ENCODE peak calls at places on chromosomes 6 and 20, in five cellular contexts. E is sigmoid colon, S is HCT116, Q is lower leg skin, Z is uterus. D is an unnamed sample.

GRCh38 chr6:33688006-33688405 is 23.5 kb downstream of the UQCC2 start:
- DNase-seq in Q (no peak), E (no peak), Z (no peak), S (no peak), D (no peak)

GRCh38 chr20:11140359-11140758 is 466.6 kb upstream of the JAG1 start:
- DNase-seq in E (no peak), S (no peak), Q (no peak), Z (no peak), D (no peak)

GRCh38 chr6:33118525-33119123 is 42.8 kb downstream of the HLA-DPB1 start:
- DNase-seq in S (peak; percentile 46), Q (no peak), Z (no peak), E (no peak), D (no peak)

GRCh38 chr20:1177680-1178079 is 7.1 kb downstream of the TMEM74B start:
- DNase-seq in Z (no peak), S (peak; percentile 21), E (no peak), Q (no peak), D (no peak)

GRCh38 chr6:157974341-157974894 is 7.2 kb upstream of the SYNJ2 start:
- DNase-seq in E (no peak), Z (no peak), Q (no peak), S (no peak), D (no peak)

GRCh38 chr6:85135376-85136094 is 314.3 kb upstream of the NT5E start:
- DNase-seq in Z (no peak), Q (no peak), S (no peak), E (no peak), D (no peak)

GRCh38 chr6:47428288-47428687 is 49.3 kb upstream of the CD2AP start:
- DNase-seq in Z (no peak), S (no peak), E (no peak), Q (no peak), D (no peak)

GRCh38 chr6:20797597-20797996 is 263.3 kb downstream of the CDKAL1 start:
- DNase-seq in S (no peak), E (no peak), Z (no peak), Q (no peak), D (no peak)

GRCh38 chr6:48068326-48069191 is 42.4 kb downstream of the PTCHD4 start:
- DNase-seq in S (no peak), E (no peak), Q (no peak), Z (no peak), D (no peak)

DNA sequence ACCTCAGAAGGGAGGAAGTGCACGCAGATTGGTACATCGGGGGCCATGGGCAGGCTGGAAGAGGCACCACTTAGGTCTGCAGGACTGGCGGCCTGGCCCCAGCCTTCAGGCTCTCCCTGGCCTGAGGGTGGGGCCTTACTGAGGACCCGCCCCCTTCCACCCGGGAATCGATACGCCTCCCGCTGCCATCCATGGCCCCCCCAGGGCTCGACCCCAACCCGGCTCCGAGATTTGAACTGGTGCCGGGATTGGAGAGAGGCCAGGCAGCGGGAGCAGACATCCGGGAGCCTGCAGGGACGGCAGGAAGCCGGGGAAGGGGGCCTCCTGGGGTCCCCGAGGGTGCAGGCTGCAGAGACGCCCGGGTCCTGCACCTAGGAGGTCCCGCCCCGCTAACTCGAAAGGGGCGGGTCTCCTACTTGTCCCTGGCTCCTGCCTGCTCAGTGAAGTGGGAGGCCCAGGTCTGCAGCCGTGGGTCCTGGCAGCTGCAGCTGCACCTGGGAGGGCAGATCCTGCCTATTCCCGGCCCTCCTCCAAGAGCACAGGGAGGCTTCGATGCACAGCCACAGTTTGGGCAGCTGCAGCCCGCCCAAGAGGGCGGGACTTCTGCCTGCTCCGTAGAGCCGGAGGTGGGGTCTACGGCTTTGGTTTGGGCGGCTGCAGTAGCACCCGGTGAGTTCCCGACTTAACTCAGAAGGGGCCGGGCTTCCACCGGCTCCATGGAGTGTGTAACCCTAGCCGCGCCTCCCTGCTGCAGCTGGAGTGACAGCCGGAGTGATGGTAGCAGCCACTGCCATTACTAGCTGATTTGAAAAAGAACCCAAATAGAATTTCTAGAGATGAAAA is 35.2 kb upstream of the TBC1D22B start:
- DNase-seq in E (peak; percentile 81), Z (peak; percentile 71), S (peak; percentile 89), Q (peak; percentile 54), D (peak; percentile 88)
- TF ChIP-seq POLR2A in E (no peak), Z (peak; percentile 48), S (no peak), Q (no peak), D (peak; percentile 53)

DNA sequence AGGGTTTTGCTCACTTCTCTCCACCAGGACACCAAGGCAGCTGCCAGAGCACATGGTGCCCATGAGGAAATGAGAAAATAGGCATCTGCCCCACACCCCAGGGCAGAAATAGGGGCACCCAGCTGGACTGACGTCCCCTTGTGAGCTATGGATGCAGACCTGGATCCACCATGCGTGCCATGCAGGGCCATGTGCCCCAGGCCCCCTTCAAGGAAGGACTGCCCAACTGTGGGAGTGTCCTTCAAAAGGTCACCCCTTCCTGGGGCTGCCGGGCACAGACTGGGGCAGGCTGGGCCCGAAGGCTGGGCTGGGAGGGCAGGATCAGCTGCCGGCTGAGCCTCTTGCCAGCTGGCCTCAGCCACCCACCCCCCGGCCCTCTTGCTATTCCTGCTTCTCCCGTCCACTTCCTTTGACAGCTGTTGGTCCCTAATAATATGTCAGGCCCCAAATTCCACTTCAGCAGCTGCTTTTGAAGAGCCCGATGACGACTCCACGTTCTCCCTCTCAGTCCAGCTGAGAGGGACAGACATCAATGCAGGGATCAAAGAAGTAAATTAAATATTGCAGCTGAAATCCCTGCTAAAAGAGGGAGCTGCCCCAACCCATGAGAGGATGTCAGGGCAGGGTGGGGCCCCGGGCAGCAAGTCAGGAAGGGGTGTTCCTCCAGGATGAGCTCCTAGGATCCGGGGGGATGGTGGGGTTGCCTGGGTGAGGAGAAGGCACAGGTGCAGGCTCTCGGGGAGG is 185.2 kb downstream of the ANKRD60 start:
- DNase-seq in Q (no peak), Z (no peak), S (no peak), E (no peak), D (no peak)
- H3K4me3 ChIP-seq in Q (no peak overlapping the region), Z (no peak overlapping the region), S (no peak overlapping the region), E (no peak overlapping the region), D (no peak overlapping the region)

DNA sequence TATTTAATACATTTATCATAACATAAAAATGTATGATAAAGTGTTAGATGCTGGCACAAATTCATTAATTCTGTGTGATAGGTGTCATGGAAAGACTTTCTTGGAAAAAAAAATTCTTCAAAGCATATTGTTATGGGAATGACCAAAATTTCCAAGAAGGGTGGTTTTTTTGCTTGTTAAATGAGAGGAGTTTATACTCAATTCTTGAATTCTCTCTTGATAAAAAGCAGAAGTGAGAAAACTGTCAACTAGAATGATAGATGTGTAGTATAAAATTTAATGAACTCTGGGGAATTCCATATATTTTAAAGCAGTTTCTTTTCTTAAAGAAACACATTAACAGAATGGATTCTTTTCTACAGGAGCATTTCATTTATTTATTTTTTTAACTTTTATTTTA is 62.0 kb upstream of the SNAP91 start:
- DNase-seq in Z (no peak), E (no peak), Q (no peak), S (no peak), D (no peak)
- TF ChIP-seq POLR2A in Z (no peak), E (no peak), Q (no peak), S (no peak), D (no peak)

GRCh38 chr6:35603326-35604202 is 85.2 kb downstream of the FKBP5 start:
- DNase-seq in S (no peak), Z (no peak), E (no peak), Q (no peak), D (peak; percentile 50)

GRCh38 chr6:35599761-35600658 is 87.3 kb upstream of the TULP1 start:
- DNase-seq in S (no peak), Q (no peak), Z (no peak), E (no peak), D (no peak)

GRCh38 chr6:35602133-35602946 is 86.4 kb downstream of the FKBP5 start:
- DNase-seq in Q (peak; percentile 76), S (no peak), E (peak; percentile 81), Z (peak; percentile 77), D (peak; percentile 31)

GRCh38 chr6:35600659-35601125 is 88.0 kb upstream of the TULP1 start:
- DNase-seq in E (no peak), S (no peak), Z (no peak), Q (no peak), D (no peak)

GRCh38 chr6:35601331-35602132 is 87.2 kb downstream of the FKBP5 start:
- DNase-seq in Z (peak; percentile 90), S (peak; percentile 72), Q (peak; percentile 89), E (peak; percentile 92), D (peak; percentile 75)
- H3K4me3 ChIP-seq in Z (peak overlapping the region; percentile 16), S (no peak overlapping the region), Q (no peak overlapping the region), E (peak overlapping the region; percentile 21), D (no peak overlapping the region)

GRCh38 chr20:35151739-35152138 is 4.6 kb upstream of the EDEM2 start:
- DNase-seq in S (no peak), E (no peak), Z (no peak), Q (no peak), D (no peak)

GRCh38 chr20:35144694-35145093 is 2.4 kb downstream of the EDEM2 start:
- DNase-seq in S (no peak), Q (no peak), E (no peak), Z (no peak), D (no peak)

GRCh38 chr20:35146299-35146921 is 726 bp downstream of the EDEM2 start:
- DNase-seq in Z (peak; percentile 30), S (no peak), E (no peak), Q (peak; percentile 22), D (peak; percentile 34)

GRCh38 chr20:35145141-35145564 is 2.0 kb downstream of the EDEM2 start:
- DNase-seq in E (no peak), Q (no peak), Z (peak; percentile 45), S (peak; percentile 47), D (no peak)

GRCh38 chr20:35146922-35147574 is at the start of gene EDEM2:
- DNase-seq in E (peak; percentile 97), Z (peak; percentile 94), Q (peak; percentile 91), S (peak; percentile 92), D (peak; percentile 94)
- TF ChIP-seq POLR2A in E (peak; percentile 36), Z (peak; percentile 45), Q (peak; percentile 20), S (peak; percentile 81), D (peak; percentile 58)

DNA sequence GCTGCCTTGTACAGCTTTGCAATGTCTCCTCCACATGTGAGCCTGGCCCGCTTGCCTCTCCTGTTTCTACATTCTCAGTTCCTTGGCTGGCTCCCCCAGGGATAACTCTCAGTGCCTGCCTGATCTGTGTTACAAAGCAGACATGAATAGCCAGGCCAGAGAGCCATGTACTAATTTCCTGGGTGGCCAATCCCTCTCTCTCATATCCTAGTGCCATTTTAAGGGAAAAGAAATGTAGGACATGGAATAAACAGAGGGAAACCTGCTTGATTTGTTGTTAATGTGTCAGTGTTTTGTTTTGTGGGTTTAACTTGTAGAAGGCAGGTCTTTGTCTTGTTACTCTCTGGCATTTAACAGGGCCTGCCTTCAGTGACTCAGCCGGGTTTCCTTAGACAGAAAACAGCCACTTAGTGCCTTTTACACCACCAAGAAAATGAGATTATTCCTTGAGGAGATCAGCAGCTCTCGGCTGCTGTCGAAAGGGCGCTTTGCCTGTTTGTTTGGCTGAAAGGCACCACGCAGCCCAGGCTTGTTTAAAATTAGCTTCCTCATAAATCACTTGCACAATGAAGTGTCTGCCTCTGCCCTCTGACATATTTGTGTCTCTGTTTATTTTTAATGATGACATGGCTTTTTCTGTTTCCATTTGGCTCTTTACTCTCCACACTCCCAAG is 702.7 kb downstream of the MAFB start:
- DNase-seq in Z (peak; percentile 68), E (peak; percentile 92), Q (peak; percentile 78), S (no peak), D (peak; percentile 35)
- H3K4me3 ChIP-seq in Z (no peak overlapping the region), E (no peak overlapping the region), Q (no peak overlapping the region), S (no peak overlapping the region), D (no peak overlapping the region)

GRCh38 chr20:50189681-50190250 is 864 bp upstream of the CEBPB start:
- DNase-seq in S (no peak), E (no peak), Q (peak; percentile 62), Z (peak; percentile 67), D (peak; percentile 70)
- TF ChIP-seq POLR2A in S (no peak), E (no peak), Q (no peak), Z (no peak), D (no peak)

D was measured in body of pancreas.